ENCODE peak calls at places on chromosomes 16 and 17, in five cellular contexts. C is neural progenitor cell, B is progenitor cell of endocrine pancreas, G is substantia nigra, Q is NAMALWA. V is an unnamed sample.

GRCh38 chr16:55239723-55240122 is 84.3 kb upstream of the IRX6 start:
- DNase-seq in G (no peak), Q (no peak), B (no peak), C (no peak), V (no peak)

GRCh38 chr16:11497851-11498289 is 88.8 kb downstream of the LITAF start:
- DNase-seq in Q (no peak), G (no peak), B (no peak), C (peak), V (no peak)

GRCh38 chr17:67280279-67280678 is 35.3 kb upstream of the HELZ start:
- DNase-seq in Q (no peak), G (no peak), C (no peak), B (no peak), V (no peak)

GRCh38 chr16:9099131-9099625 is 7.7 kb downstream of the HAPSTR1 start:
- DNase-seq in G (no peak), B (no peak), Q (no peak), C (no peak), V (no peak)

GRCh38 chr17:17950347-17950746 is 21.9 kb downstream of the TOM1L2 start:
- DNase-seq in B (no peak), C (no peak), Q (no peak), G (no peak), V (no peak)

GRCh38 chr16:68480084-68480995 is 32.0 kb upstream of the SMPD3 start:
- DNase-seq in B (no peak), Q (no peak), G (no peak), C (no peak), V (no peak)

GRCh38 chr17:30369995-30370394 is 8.7 kb upstream of the CPD start:
- DNase-seq in Q (no peak), C (no peak), B (no peak), G (no peak), V (peak)

GRCh38 chr17:57174591-57174990 is 81.7 kb upstream of the MSI2 start:
- DNase-seq in G (no peak), C (no peak), B (no peak), Q (no peak), V (no peak)

GRCh38 chr16:684961-685696 is 995 bp upstream of the JMJD8 start:
- DNase-seq in Q (no peak), G (no peak), B (no peak), C (no peak), V (no peak)

GRCh38 chr17:62998665-62999393 is 32.8 kb downstream of the TANC2 start:
- DNase-seq in G (no peak), Q (no peak), C (no peak), B (no peak), V (no peak)

GRCh38 chr16:89013692-89014455 is 36.9 kb upstream of the CBFA2T3 start:
- DNase-seq in Q (no peak), G (no peak), C (no peak), B (no peak), V (no peak)

GRCh38 chr17:83109793-83110645 is 30.6 kb downstream of the METRNL start:
- DNase-seq in Q (no peak), C (no peak), G (no peak), B (no peak), V (peak)

GRCh38 chr17:49316889-49317288 is 45.2 kb downstream of the ZNF652 start:
- DNase-seq in B (no peak), G (no peak), Q (no peak), C (no peak), V (no peak)

GRCh38 chr17:55210292-55210691 is 54.5 kb upstream of the HLF start:
- DNase-seq in C (no peak), Q (no peak), B (no peak), G (no peak), V (no peak)

GRCh38 chr17:56838687-56839086 is 4.7 kb downstream of the DGKE start:
- DNase-seq in B (no peak), Q (no peak), G (no peak), C (no peak), V (no peak)

GRCh38 chr16:85999778-86000177 is 100.8 kb downstream of the IRF8 start:
- DNase-seq in Q (no peak), G (no peak), B (no peak), C (no peak), V (no peak)

GRCh38 chr16:10679921-10680320 is 14.8 kb downstream of the TEKT5 start:
- DNase-seq in Q (no peak), C (no peak), G (no peak), B (no peak), V (no peak)

GRCh38 chr16:84471316-84471715 is 33.1 kb downstream of the MEAK7 start:
- DNase-seq in Q (no peak), B (no peak), C (no peak), G (no peak), V (no peak)

GRCh38 chr17:44217738-44218343 is 1.6 kb downstream of the UBTF start:
- DNase-seq in Q (peak), B (no peak), G (no peak), C (no peak), V (no peak)

GRCh38 chr17:36741019-36741902 is 139.9 kb downstream of the MRM1 start:
- DNase-seq in Q (no peak), B (no peak), C (no peak), G (no peak), V (no peak)

GRCh38 chr17:63332286-63332685 is 113.8 kb downstream of the CYB561 start:
- DNase-seq in Q (no peak), B (no peak), C (no peak), G (no peak), V (no peak)

GRCh38 chr16:65012357-65012756 is 109.5 kb downstream of the CDH11 start:
- DNase-seq in Q (no peak), G (no peak), C (no peak), B (no peak), V (no peak)

GRCh38 chr16:85089485-85089884 is 22.8 kb downstream of the CIBAR2 start:
- DNase-seq in B (no peak), C (no peak), G (no peak), Q (no peak), V (no peak)

GRCh38 chr16:20315764-20316163 is 11.5 kb downstream of the GP2 start:
- DNase-seq in B (no peak), G (no peak), Q (no peak), C (no peak), V (no peak)

V was measured in LoVo.